ENCODE peak calls at places on chromosomes 6 and 20, in five cellular contexts. Q is GM12878, T is HepG2, W is GM23338, R is A549. G is an unnamed sample.

GRCh38 chr20:11274137-11274536 is 600.3 kb upstream of the JAG1 start:
- DNase-seq in Q (no peak), T (peak), W (peak), R (peak), G (no peak)

GRCh38 chr6:131602913-131603312 is 25.1 kb downstream of the MED23 start:
- DNase-seq in Q (no peak), T (no peak), W (no peak), R (peak), G (no peak)

GRCh38 chr6:43722920-43723565 is 35.5 kb upstream of the MRPS18A start:
- DNase-seq in Q (no peak), T (no peak), W (no peak), R (no peak), G (no peak)

GRCh38 chr20:64149809-64150560 is 14.3 kb upstream of the MYT1 start:
- DNase-seq in Q (no peak), T (no peak), W (no peak), R (no peak), G (no peak)

GRCh38 chr20:1478566-1478965 is 11.9 kb upstream of the NSFL1C start:
- DNase-seq in Q (no peak), T (no peak), W (no peak), R (peak), G (no peak)

GRCh38 chr6:55868910-55869479 is 6.4 kb downstream of the BMP5 start:
- DNase-seq in Q (peak), T (no peak), W (no peak), R (no peak), G (no peak)

GRCh38 chr6:17501442-17501841 is 98.7 kb upstream of the FAM8A1 start:
- DNase-seq in Q (no peak), T (no peak), W (no peak), R (no peak), G (no peak)

GRCh38 chr6:170533792-170534191 is 19.3 kb downstream of the PSMB1 start:
- DNase-seq in Q (no peak), T (no peak), W (no peak), R (no peak), G (no peak)

GRCh38 chr6:43867246-43867645 is 97.2 kb downstream of the VEGFA start:
- DNase-seq in Q (no peak), T (no peak), W (no peak), R (no peak), G (no peak)

GRCh38 chr6:39793528-39793927 is 1.4 kb downstream of the DAAM2 start:
- DNase-seq in Q (no peak), T (no peak), W (no peak), R (no peak), G (no peak)

GRCh38 chr6:30720738-30721197 is 616 bp downstream of the TUBB start:
- DNase-seq in Q (no peak), T (peak), W (peak), R (no peak), G (peak)

GRCh38 chr6:35400901-35401311 is 51.2 kb upstream of the FANCE start:
- DNase-seq in Q (no peak), T (no peak), W (no peak), R (no peak), G (no peak)

GRCh38 chr6:31116661-31117385 is 2.2 kb downstream of the PSORS1C1 start:
- DNase-seq in Q (no peak), T (no peak), W (no peak), R (no peak), G (no peak)

GRCh38 chr20:50288128-50288623 is 97.5 kb downstream of the CEBPB start:
- DNase-seq in Q (no peak), T (no peak), W (no peak), R (no peak), G (no peak)

GRCh38 chr20:50810842-50811241 is 16.0 kb downstream of the BCAS4 start:
- DNase-seq in Q (no peak), T (no peak), W (no peak), R (no peak), G (no peak)

GRCh38 chr6:141744971-141745370 is 387.8 kb upstream of the GJE1 start:
- DNase-seq in Q (no peak), T (no peak), W (no peak), R (no peak), G (no peak)

GRCh38 chr20:22303523-22303922 is 280.8 kb downstream of the FOXA2 start:
- DNase-seq in Q (no peak), T (peak), W (peak), R (peak), G (peak)

GRCh38 chr6:86715676-86716075 is 221.7 kb upstream of the HTR1E start:
- DNase-seq in Q (no peak), T (no peak), W (peak), R (no peak), G (no peak)

GRCh38 chr6:26660096-26660425 is 515 bp upstream of the ZNF322 start:
- DNase-seq in Q (no peak), T (peak), W (peak), R (peak), G (peak)
- TF ChIP-seq JUNB in Q (no peak), T (no peak), W (no peak), R (no peak), G (no peak)

GRCh38 chr20:43440531-43440930 is 17.2 kb upstream of the SRSF6 start:
- DNase-seq in Q (no peak), T (no peak), W (no peak), R (no peak), G (no peak)

GRCh38 chr20:43448748-43449535 is 8.8 kb upstream of the SRSF6 start:
- DNase-seq in Q (peak), T (peak), W (peak), R (peak), G (peak)

GRCh38 chr20:43446361-43446879 is 11.3 kb upstream of the SRSF6 start:
- DNase-seq in Q (no peak), T (no peak), W (no peak), R (no peak), G (no peak)

GRCh38 chr20:43442310-43442880 is 15.3 kb upstream of the SRSF6 start:
- DNase-seq in Q (no peak), T (peak), W (peak), R (peak), G (no peak)

GRCh38 chr20:43444107-43444506 is 13.6 kb upstream of the SRSF6 start:
- DNase-seq in Q (no peak), T (no peak), W (no peak), R (no peak), G (peak)
- TF ChIP-seq JUNB in Q (no peak), T (no peak), W (no peak), R (no peak), G (no peak)

DNA sequence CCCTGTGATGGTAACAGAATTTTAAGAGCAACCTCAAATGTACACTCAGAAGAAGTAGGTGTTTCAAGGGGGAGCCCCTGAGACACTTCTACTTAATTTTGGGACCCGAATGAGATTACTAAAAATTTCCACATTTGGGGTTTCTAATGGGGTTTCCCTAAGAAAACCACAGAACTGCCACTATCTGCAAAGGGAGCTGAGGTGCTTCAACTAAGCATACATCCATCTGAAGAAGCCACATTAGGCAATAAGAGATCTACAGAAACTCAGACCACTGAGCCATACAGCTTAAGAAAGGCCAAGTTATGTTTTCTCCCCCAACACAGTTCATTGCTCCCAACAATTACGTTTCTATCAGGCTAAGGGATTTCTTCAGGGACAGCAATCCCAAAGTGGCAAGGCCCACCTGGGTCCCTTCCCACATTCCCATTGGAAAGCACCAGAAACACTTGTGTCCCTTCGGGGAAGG is 5.2 kb downstream of the BCL2L1 start:
- DNase-seq in Q (peak), T (no peak), W (no peak), R (no peak), G (no peak)
- TF ChIP-seq JUNB in Q (peak), T (no peak), W (no peak), R (no peak), G (no peak)

DNA sequence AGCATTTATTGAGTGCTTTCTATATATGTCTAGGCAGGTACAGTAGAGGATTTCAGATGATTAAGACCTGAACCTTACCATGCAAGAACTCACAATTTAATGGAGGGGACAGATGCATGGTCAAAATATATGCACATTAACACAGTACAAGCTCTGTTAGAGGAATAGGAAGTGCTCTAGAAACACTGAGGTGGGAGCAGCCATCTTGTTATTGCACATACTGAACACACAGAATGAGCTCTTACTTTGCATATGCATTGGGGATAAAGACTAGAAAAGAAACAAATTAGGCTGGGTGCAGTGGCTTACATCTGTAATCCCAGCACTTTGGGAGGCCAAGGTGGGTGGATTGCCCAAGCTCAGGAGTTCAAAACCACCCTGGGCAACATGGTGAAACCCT is 438.3 kb downstream of the UTRN start:
- DNase-seq in Q (no peak), T (no peak), W (no peak), R (no peak), G (no peak)
- TF ChIP-seq JUNB in Q (no peak), T (no peak), W (no peak), R (no peak), G (no peak)

GRCh38 chr6:143615785-143616184 is 62.0 kb upstream of the PHACTR2 start:
- DNase-seq in Q (no peak), T (no peak), W (no peak), R (no peak), G (no peak)
- TF ChIP-seq JUNB in Q (no peak), T (no peak), W (no peak), R (no peak), G (no peak)

GRCh38 chr6:105808571-105808970 is 277.6 kb upstream of the PRDM1 start:
- DNase-seq in Q (no peak), T (no peak), W (no peak), R (no peak), G (peak)
- TF ChIP-seq JUNB in Q (no peak), T (no peak), W (no peak), R (no peak), G (no peak)

G was measured in K562.